ENCODE peak calls at places on chromosome 11, in nine cellular contexts. U is upper lobe of left lung, B is cardiac fibroblast, L is osteocyte, Q is WERI-Rb-1, T is mesothelial cell of epicardium, V is transverse colon, X is uterus, P is LNCaP clone FGC. H is an unnamed sample.

GRCh38 chr11:125155100-125155444 is 9.5 kb upstream of the PKNOX2 start:
- DNase-seq in U (no peak), B (no peak), L (no peak), Q (no peak), T (no peak), V (no peak), X (no peak), P (no peak), H (no peak)

GRCh38 chr11:22671751-22672150 is 5.3 kb downstream of the GAS2 start:
- DNase-seq in U (no peak), B (no peak), L (no peak), Q (no peak), T (no peak), V (no peak), X (no peak), P (no peak), H (no peak)

GRCh38 chr11:131092469-131092868 is 176.2 kb upstream of the SNX19 start:
- DNase-seq in U (no peak), B (no peak), L (no peak), Q (no peak), T (no peak), V (no peak), X (no peak), P (no peak), H (no peak)

GRCh38 chr11:131572423-131572822 is 202.0 kb downstream of the NTM start:
- DNase-seq in U (no peak), B (no peak), L (no peak), Q (no peak), T (no peak), V (no peak), X (no peak), P (no peak), H (no peak)

GRCh38 chr11:35376613-35377012 is 42.7 kb downstream of the SLC1A2 start:
- DNase-seq in U (no peak), B (no peak), L (no peak), Q (no peak), T (no peak), V (no peak), X (no peak), P (no peak), H (no peak)

GRCh38 chr11:125404811-125405481 is 91.1 kb downstream of the FEZ1 start:
- DNase-seq in U (peak; percentile 65), B (peak; percentile 61), L (peak; percentile 93), Q (peak; percentile 76), T (peak; percentile 91), V (peak; percentile 63), X (peak; percentile 63), P (no peak), H (peak; percentile 60)

GRCh38 chr11:68186061-68186460 is 27.0 kb downstream of the KMT5B start:
- DNase-seq in U (no peak), B (no peak), L (no peak), Q (no peak), T (no peak), V (no peak), X (no peak), P (no peak), H (no peak)

GRCh38 chr11:105609832-105610781 is at the start of gene GRIA4:
- DNase-seq in U (no peak), B (peak; percentile 40), L (peak; percentile 84), Q (peak; percentile 64), T (peak; percentile 73), V (no peak), X (no peak), P (no peak), H (no peak)

GRCh38 chr11:27398413-27398780 is 35.4 kb upstream of the CCDC34 start:
- DNase-seq in U (no peak), B (no peak), L (no peak), Q (peak; percentile 68), T (no peak), V (no peak), X (no peak), P (no peak), H (no peak)

GRCh38 chr11:19498986-19499669 is 213.5 kb upstream of the NAV2 start:
- DNase-seq in U (no peak), B (peak; percentile 30), L (no peak), Q (no peak), T (no peak), V (no peak), X (no peak), P (no peak), H (no peak)

DNA sequence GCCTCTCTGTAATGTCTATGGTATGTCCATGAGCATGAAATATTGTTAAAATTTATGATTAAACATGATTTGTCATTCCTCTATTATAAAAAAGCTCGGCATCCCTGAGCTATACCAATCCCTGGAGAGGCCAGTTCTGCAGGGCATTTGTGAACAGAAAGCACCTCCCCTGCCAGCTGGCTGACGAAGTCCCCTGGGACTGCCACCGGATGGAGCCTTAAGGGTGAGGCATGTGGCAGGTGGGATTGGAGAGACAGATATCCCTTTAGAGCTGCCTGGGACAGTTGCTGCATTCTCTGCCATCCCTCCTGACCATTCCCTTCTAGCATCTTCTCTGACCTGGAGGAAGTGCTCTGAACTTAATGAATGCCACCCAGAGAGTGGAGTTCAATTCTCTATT is 219.2 kb upstream of the NAV2 start:
- DNase-seq in U (no peak), B (no peak), L (no peak), Q (peak; percentile 86), T (no peak), V (no peak), X (no peak), P (no peak), H (no peak)
- TF ChIP-seq CTCF in U (no peak), B (no peak), L (no peak), Q (peak; percentile 15), T (no peak), V (no peak), X (no peak), P (no peak), H (no peak)

GRCh38 chr11:47269829-47270305 is at the start of gene MADD:
- DNase-seq in U (peak; percentile 94), B (peak; percentile 89), L (peak; percentile 93), Q (peak; percentile 89), T (peak; percentile 86), V (peak; percentile 90), X (peak; percentile 82), P (no peak), H (peak; percentile 90)

GRCh38 chr11:47269002-47269828 is 718 bp upstream of the MADD start:
- DNase-seq in U (peak; percentile 91), B (peak; percentile 92), L (peak; percentile 95), Q (peak; percentile 93), T (peak; percentile 87), V (peak; percentile 91), X (peak; percentile 91), P (peak; percentile 71), H (peak; percentile 88)

GRCh38 chr11:47271328-47271727 is 1.4 kb downstream of the MADD start:
- DNase-seq in U (no peak), B (no peak), L (no peak), Q (no peak), T (no peak), V (no peak), X (no peak), P (no peak), H (no peak)

GRCh38 chr11:47271961-47272661 is 2.2 kb downstream of the MADD start:
- DNase-seq in U (no peak), B (no peak), L (no peak), Q (peak; percentile 86), T (no peak), V (peak; percentile 60), X (no peak), P (no peak), H (no peak)

DNA sequence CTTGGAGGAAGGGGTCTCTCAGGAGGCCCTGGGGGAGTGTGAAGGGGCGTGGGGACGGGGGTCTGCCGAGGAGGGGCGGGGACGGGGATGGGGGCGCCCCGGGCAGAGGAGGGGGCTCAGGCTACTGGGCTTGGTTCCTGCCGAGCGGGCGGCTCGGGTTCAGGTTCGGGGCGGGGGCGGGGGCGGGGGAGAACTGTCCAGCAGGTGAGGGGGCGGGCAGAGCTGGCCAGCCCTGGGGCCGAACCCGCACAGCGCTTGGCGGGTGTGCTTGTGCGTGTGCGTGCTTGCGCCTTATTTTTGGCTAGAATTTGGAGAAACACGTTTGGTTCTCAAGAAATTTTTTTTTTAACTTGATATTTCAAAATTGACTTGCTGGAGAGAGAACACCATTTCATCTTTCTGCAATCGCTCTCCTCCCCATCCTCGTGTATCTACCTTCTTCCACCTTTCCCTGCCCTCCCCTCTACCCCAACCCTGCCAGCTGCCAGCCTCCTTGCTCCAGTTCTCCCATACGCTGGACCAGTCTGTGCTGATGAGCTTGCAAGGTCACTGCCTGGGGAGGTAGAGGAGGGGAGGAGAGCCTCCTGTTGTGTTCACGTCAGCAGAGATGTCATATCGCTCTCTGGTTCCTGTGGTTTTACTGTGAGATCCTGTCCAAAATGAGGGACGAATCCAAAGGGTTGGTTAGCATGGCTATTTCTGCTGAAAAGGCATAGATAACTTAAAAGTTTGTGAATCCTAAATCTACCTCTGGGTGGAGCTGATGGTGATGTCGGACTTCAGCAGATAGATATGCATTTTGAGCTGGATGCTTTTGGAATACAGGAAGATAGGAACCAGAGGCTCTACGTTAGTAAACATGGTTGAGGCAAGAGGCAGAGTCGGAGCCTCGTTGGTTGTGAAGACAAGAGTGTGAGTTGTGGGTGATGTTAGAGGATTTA is 668 bp downstream of the MADD start:
- DNase-seq in U (peak; percentile 34), B (peak; percentile 66), L (no peak), Q (peak; percentile 43), T (no peak), V (peak; percentile 34), X (peak; percentile 41), P (peak; percentile 37), H (no peak)
- TF ChIP-seq CTCF in U (no peak), B (no peak), L (peak; percentile 33), Q (no peak), T (no peak), V (no peak), X (no peak), P (peak; percentile 27), H (no peak)

DNA sequence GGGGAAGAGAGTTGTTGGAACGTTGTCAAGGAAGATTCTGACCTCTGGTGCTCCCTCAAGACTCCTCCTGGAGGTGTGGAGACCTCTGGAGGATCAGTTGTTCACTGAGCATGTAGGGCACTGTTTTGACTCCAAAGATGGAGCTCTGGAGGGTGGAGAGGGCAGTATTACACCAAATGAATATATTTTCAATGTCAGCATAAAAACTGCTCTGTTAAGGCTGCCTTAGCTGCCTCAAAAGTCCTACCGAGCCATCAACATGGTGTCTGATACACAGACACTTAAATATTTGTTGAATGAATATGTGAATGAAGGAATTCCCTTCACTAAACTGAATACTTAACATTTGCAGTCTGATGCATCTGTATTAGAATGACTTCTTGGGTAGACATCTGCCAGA is 144.2 kb upstream of the SPON1 start:
- DNase-seq in U (no peak), B (no peak), L (no peak), Q (no peak), T (no peak), V (no peak), X (no peak), P (no peak), H (no peak)
- TF ChIP-seq CTCF in U (no peak), B (no peak), L (no peak), Q (no peak), T (no peak), V (no peak), X (no peak), P (no peak), H (no peak)

DNA sequence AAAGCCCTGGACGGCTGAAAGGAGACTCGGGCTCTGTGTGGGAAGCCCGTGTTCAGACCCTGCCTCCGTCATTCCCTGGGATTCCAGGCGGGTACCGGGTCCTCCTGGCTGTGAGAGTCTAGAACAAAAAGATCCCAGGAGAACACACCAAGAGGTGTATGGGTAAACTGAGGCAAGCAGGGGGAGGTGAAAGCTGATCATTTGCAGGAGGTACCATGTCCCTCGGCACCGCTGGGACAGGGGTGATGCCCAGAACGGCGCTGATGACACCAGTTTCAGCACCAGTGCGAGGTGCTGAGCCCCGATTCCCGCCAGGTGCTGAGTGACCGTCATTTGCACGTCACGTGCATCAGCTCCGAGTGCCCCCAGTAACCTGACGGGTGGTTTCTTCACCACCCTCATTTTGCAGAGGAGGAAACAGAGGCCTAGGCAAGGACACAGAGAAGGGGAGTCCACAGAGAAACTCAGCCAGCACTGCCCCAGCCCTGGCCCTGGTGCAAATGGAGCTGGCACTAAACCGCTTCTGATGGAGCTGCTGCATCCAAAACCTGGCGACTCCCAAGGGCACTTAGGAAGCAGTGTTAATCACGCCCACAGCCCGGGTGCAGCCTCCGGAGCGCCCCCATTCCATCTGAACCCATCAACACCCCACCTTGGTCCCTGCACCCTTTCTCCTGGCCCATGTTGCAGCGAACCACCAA is 16.8 kb downstream of the MACROD1 start:
- DNase-seq in U (no peak), B (no peak), L (no peak), Q (no peak), T (no peak), V (no peak), X (no peak), P (no peak), H (no peak)
- TF ChIP-seq CTCF in U (no peak), B (no peak), L (no peak), Q (no peak), T (peak; percentile 46), V (peak; percentile 39), X (no peak), P (no peak), H (no peak)

H was measured in activated B cell treated with CpG ODN at 0.5 μM for 24 hours.